ENCODE peak calls at places on chromosome 22, in nine cellular contexts. I, G, H, O, C, A, P, F and U are unnamed samples.

GRCh38 chr22:33400061-33400840 is 342.1 kb upstream of the SYN3 start:
- DNase-seq in G (no peak), I (no peak), H (no peak), F (no peak), C (no peak), O (no peak), A (no peak), P (no peak), U (no peak)

GRCh38 chr22:26323013-26323412 is 106.0 kb upstream of the ASPHD2 start:
- DNase-seq in C (no peak), P (peak; percentile 1), I (no peak), F (no peak), H (no peak), A (no peak), O (no peak), G (no peak), U (no peak)

GRCh38 chr22:37287550-37287951 is 5.2 kb downstream of the CYTH4 start:
- DNase-seq in F (no peak), H (no peak), G (no peak), P (no peak), I (no peak), C (no peak), A (no peak), O (no peak), U (no peak)

GRCh38 chr22:43274595-43275240 is 68.5 kb downstream of the SCUBE1 start:
- DNase-seq in C (no peak), G (no peak), H (no peak), A (no peak), I (no peak), O (no peak), F (no peak), P (no peak), U (no peak)

GRCh38 chr22:30856699-30857098 is 111.9 kb downstream of the MORC2 start:
- DNase-seq in A (no peak), I (no peak), G (no peak), C (no peak), O (no peak), H (no peak), F (no peak), P (no peak), U (no peak)

GRCh38 chr22:49600452-49600847 is 227.2 kb downstream of the BRD1 start:
- DNase-seq in O (no peak), P (no peak), F (no peak), H (no peak), G (no peak), A (no peak), C (no peak), I (no peak), U (no peak)

GRCh38 chr22:39364646-39365405 is 15.0 kb downstream of the SYNGR1 start:
- DNase-seq in G (no peak), P (no peak), F (no peak), I (no peak), C (no peak), H (no peak), A (no peak), O (no peak), U (no peak)

GRCh38 chr22:41403532-41404318 is 22.0 kb downstream of the TEF start:
- DNase-seq in F (peak; percentile 95), O (peak; percentile 30), G (peak; percentile 79), C (peak; percentile 53), A (peak; percentile 95), I (peak; percentile 84), P (peak; percentile 93), H (peak; percentile 97), U (peak; percentile 97)

GRCh38 chr22:37710675-37711074 is 13.8 kb downstream of the TRIOBP start:
- DNase-seq in O (no peak), A (no peak), F (no peak), H (no peak), G (no peak), P (no peak), I (no peak), C (no peak), U (no peak)

GRCh38 chr22:42726811-42727210 is 6.1 kb upstream of the A4GALT start:
- DNase-seq in I (no peak), A (no peak), G (no peak), P (no peak), H (no peak), C (no peak), F (no peak), O (no peak), U (no peak)

GRCh38 chr22:26887916-26888315 is 230.5 kb downstream of the MIAT start:
- DNase-seq in A (no peak), H (no peak), C (no peak), I (no peak), G (no peak), O (no peak), P (no peak), F (no peak), U (no peak)

GRCh38 chr22:38262051-38262795 is 10.6 kb downstream of the TMEM184B start:
- DNase-seq in H (peak; percentile 52), G (peak; percentile 19), A (peak; percentile 73), I (no peak), C (no peak), F (no peak), O (no peak), P (peak; percentile 78), U (no peak)

GRCh38 chr22:35915477-35916013 is 113.1 kb downstream of the RBFOX2 start:
- DNase-seq in C (no peak), H (no peak), G (no peak), F (no peak), O (no peak), P (peak; percentile 17), A (no peak), I (peak; percentile 43), U (no peak)

GRCh38 chr22:40054486-40054885 is 59.7 kb downstream of the FAM83F start:
- DNase-seq in A (no peak), H (no peak), O (no peak), C (no peak), P (no peak), F (no peak), I (no peak), G (no peak), U (no peak)

GRCh38 chr22:39556970-39557811 is 13.4 kb upstream of the CACNA1I start:
- DNase-seq in C (no peak), A (no peak), P (no peak), F (no peak), G (peak; percentile 66), I (no peak), O (no peak), H (peak; percentile 27), U (no peak)

GRCh38 chr22:22235564-22235963 is 9.0 kb upstream of the VPREB1 start:
- DNase-seq in C (peak; percentile 17), O (no peak), G (peak; percentile 27), A (peak; percentile 70), H (no peak), F (no peak), P (peak; percentile 49), I (peak; percentile 33), U (no peak)

GRCh38 chr22:48418831-48419230 is 1408.8 kb downstream of the BRD1 start:
- DNase-seq in I (no peak), G (no peak), C (no peak), P (no peak), A (no peak), H (no peak), O (no peak), F (no peak), U (no peak)

GRCh38 chr22:19634206-19634536 is 80.1 kb upstream of the SEPTIN5 start:
- DNase-seq in C (no peak), G (no peak), O (no peak), I (no peak), A (no peak), P (no peak), F (no peak), H (no peak), U (no peak)

GRCh38 chr22:22770280-22770871 is 117.2 kb upstream of the IGLL5 start:
- DNase-seq in C (peak; percentile 29), I (peak; percentile 38), H (no peak), G (peak; percentile 9), P (peak; percentile 69), O (no peak), F (peak; percentile 13), A (no peak), U (no peak)